ENCODE peak calls at places on chromosomes 12 and 14, in seven cellular contexts. I is HCT116, G is HepG2, P is GM12878, J is H1, Y is K562, Q is SK-N-SH. C is an unnamed sample.

GRCh38 chr12:78035913-78036658 is 205.4 kb downstream of the NAV3 start:
- DNase-seq in I (no peak), G (no peak), P (no peak), J (no peak), Y (no peak), Q (peak), C (peak)

GRCh38 chr14:106872619-106873446 is 1346.5 kb downstream of the TMEM121 start:
- DNase-seq in I (no peak), G (peak), P (no peak), J (no peak), Y (peak), Q (peak), C (peak)

GRCh38 chr14:20412422-20412821 is 879 bp downstream of the TEP1 start:
- DNase-seq in I (no peak), G (no peak), P (peak), J (no peak), Y (no peak), Q (no peak), C (no peak)

GRCh38 chr12:69483700-69484099 is 13.5 kb downstream of the FRS2 start:
- DNase-seq in I (no peak), G (no peak), P (no peak), J (no peak), Y (no peak), Q (no peak), C (no peak)

GRCh38 chr14:22084393-22085281 is 411.0 kb upstream of the OR4E1 start:
- DNase-seq in I (peak), G (peak), P (peak), J (no peak), Y (peak), Q (peak), C (peak)

GRCh38 chr12:3587402-3588013 is 96.5 kb downstream of the PRMT8 start:
- DNase-seq in I (no peak), G (no peak), P (no peak), J (no peak), Y (no peak), Q (no peak), C (no peak)

GRCh38 chr12:130266751-130267150 is 70.9 kb upstream of the PIWIL1 start:
- DNase-seq in I (no peak), G (no peak), P (no peak), J (peak), Y (peak), Q (no peak), C (peak)

GRCh38 chr14:34782031-34782430 is 67.6 kb upstream of the CFL2 start:
- DNase-seq in I (no peak), G (no peak), P (no peak), J (no peak), Y (no peak), Q (no peak), C (no peak)

GRCh38 chr12:62135553-62136200 is 124.5 kb upstream of the USP15 start:
- DNase-seq in I (no peak), G (no peak), P (no peak), J (no peak), Y (no peak), Q (no peak), C (no peak)

GRCh38 chr12:66403746-66404145 is 101.5 kb downstream of the HELB start:
- DNase-seq in I (no peak), G (no peak), P (no peak), J (no peak), Y (no peak), Q (peak), C (peak)

GRCh38 chr12:106246891-106247730 is 709 bp downstream of the CKAP4 start:
- DNase-seq in I (no peak), G (no peak), P (no peak), J (no peak), Y (peak), Q (peak), C (peak)

GRCh38 chr14:68140801-68141200 is 321.2 kb downstream of the RAD51B start:
- DNase-seq in I (no peak), G (no peak), P (no peak), J (no peak), Y (no peak), Q (no peak), C (no peak)

GRCh38 chr14:56117765-56118610 is at the start of gene PELI2:
- DNase-seq in I (peak), G (peak), P (no peak), J (no peak), Y (peak), Q (peak), C (peak)

GRCh38 chr12:42483534-42483857 is 106.0 kb downstream of the PRICKLE1 start:
- DNase-seq in I (no peak), G (no peak), P (no peak), J (no peak), Y (peak), Q (peak), C (no peak)

GRCh38 chr12:113456761-113457160 is 14.9 kb downstream of the LHX5 start:
- DNase-seq in I (no peak), G (no peak), P (no peak), J (no peak), Y (no peak), Q (no peak), C (no peak)

GRCh38 chr14:70955543-70956480 is 48.6 kb downstream of the PCNX1 start:
- DNase-seq in I (no peak), G (peak), P (no peak), J (no peak), Y (peak), Q (peak), C (peak)

GRCh38 chr12:127987199-127987901 is 279.6 kb upstream of the TMEM132C start:
- DNase-seq in I (no peak), G (no peak), P (no peak), J (no peak), Y (peak), Q (no peak), C (no peak)
- TF ChIP-seq JUND in I (no peak), G (no peak), P (no peak), J (no peak), Y (no peak), Q (no peak), C (no peak)

DNA sequence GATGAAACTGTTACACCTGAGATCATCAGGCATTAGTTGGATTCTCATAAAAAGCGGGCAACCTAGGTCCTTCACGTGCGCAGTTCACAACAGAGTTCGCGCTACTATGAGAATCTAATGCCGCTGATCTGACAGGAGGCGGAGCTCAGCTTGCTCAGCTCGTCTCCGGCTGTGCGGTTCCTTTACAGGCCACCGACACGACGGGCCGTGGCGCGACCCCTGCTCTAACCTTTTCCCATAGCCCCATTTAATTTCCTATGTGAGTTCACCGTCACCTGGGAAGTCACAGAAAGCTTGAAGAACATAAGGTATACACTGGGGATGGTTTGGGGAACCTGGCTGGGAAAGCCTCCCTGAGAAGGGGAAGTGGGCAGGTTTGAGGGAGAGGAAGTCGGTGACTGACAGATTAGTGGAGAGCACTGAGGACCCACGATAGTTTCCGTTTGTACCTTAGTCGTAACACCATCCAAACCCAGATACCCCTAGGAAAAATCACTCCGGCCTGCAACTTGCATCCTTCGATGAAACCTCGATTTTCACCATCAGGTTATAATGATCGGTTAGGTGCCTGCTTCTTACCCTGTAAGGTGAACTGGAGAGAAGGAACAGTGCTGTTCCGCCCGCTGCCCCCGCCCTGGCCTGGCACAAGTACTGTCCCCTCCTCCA is 2.8 kb upstream of the AAAS start:
- DNase-seq in I (no peak), G (no peak), P (peak), J (no peak), Y (peak), Q (no peak), C (no peak)
- TF ChIP-seq JUND in I (no peak), G (peak), P (no peak), J (no peak), Y (no peak), Q (no peak), C (no peak)

GRCh38 chr12:24113701-24114100 is 164.2 kb upstream of the SOX5 start:
- DNase-seq in I (no peak), G (no peak), P (no peak), J (no peak), Y (no peak), Q (no peak), C (no peak)
- TF ChIP-seq JUND in I (no peak), G (no peak), P (no peak), J (no peak), Y (no peak), Q (no peak), C (no peak)

GRCh38 chr14:74834682-74835392 is 41.1 kb downstream of the PROX2 start:
- DNase-seq in I (no peak), G (no peak), P (no peak), J (no peak), Y (no peak), Q (no peak), C (no peak)
- TF ChIP-seq JUND in I (no peak), G (no peak), P (no peak), J (no peak), Y (no peak), Q (no peak), C (no peak)

C was measured in T47D.